ENCODE peak calls at places on chromosomes 16 and 17, in five cellular contexts. One of them, this sample, is unnamed.

GRCh38 chr16:14399397-14400284 is 230.4 kb downstream of the PARN start:
- DNase-seq in AG04449: no peak
- DNase-seq in NAMALWA: peak
- DNase-seq in NCI-H69: peak
- DNase-seq in endothelial cell: no peak
- DNase-seq in this sample: peak

GRCh38 chr16:30697264-30698138 is 1.5 kb upstream of the SRCAP start:
- DNase-seq in AG04449: no peak
- DNase-seq in NAMALWA: peak
- DNase-seq in NCI-H69: peak
- DNase-seq in endothelial cell: no peak
- DNase-seq in this sample: peak

GRCh38 chr16:29862383-29862883 is 593 bp downstream of the CDIPT start:
- DNase-seq in AG04449: no peak
- DNase-seq in NAMALWA: no peak
- DNase-seq in NCI-H69: peak
- DNase-seq in endothelial cell: peak
- DNase-seq in this sample: no peak

GRCh38 chr17:79931517-79932309 is 92.5 kb upstream of the CBX4 start:
- DNase-seq in AG04449: no peak
- DNase-seq in NAMALWA: no peak
- DNase-seq in NCI-H69: no peak
- DNase-seq in endothelial cell: no peak
- DNase-seq in this sample: no peak

GRCh38 chr16:57775661-57776469 is 26.4 kb downstream of the KIFC3 start:
- DNase-seq in AG04449: no peak
- DNase-seq in NAMALWA: peak
- DNase-seq in NCI-H69: peak
- DNase-seq in endothelial cell: peak
- DNase-seq in this sample: no peak

GRCh38 chr16:71927383-71927782 is 32.1 kb downstream of the IST1 start:
- DNase-seq in AG04449: peak
- DNase-seq in NAMALWA: no peak
- DNase-seq in NCI-H69: peak
- DNase-seq in endothelial cell: no peak
- DNase-seq in this sample: peak

GRCh38 chr16:1075546-1075945 is 3.0 kb downstream of the SSTR5 start:
- DNase-seq in AG04449: no peak
- DNase-seq in NAMALWA: no peak
- DNase-seq in NCI-H69: peak
- DNase-seq in endothelial cell: no peak
- DNase-seq in this sample: no peak

GRCh38 chr16:12744860-12745259 is 58.8 kb downstream of the CPPED1 start:
- DNase-seq in AG04449: no peak
- DNase-seq in NAMALWA: no peak
- DNase-seq in NCI-H69: no peak
- DNase-seq in endothelial cell: no peak
- DNase-seq in this sample: no peak

GRCh38 chr16:72128701-72129100 is 35.1 kb downstream of the DHX38 start:
- DNase-seq in AG04449: no peak
- DNase-seq in NAMALWA: no peak
- DNase-seq in NCI-H69: no peak
- DNase-seq in endothelial cell: no peak
- DNase-seq in this sample: no peak

GRCh38 chr17:34758747-34759146 is 179.4 kb downstream of the TMEM132E start:
- DNase-seq in AG04449: no peak
- DNase-seq in NAMALWA: no peak
- DNase-seq in NCI-H69: peak
- DNase-seq in endothelial cell: no peak
- DNase-seq in this sample: no peak

GRCh38 chr16:54199486-54200160 is 87.0 kb downstream of the IRX3 start:
- DNase-seq in AG04449: no peak
- DNase-seq in NAMALWA: no peak
- DNase-seq in NCI-H69: no peak
- DNase-seq in endothelial cell: no peak
- DNase-seq in this sample: no peak

GRCh38 chr16:4689864-4690704 is 3.3 kb upstream of the NUDT16L1 start:
- DNase-seq in AG04449: no peak
- DNase-seq in NAMALWA: no peak
- DNase-seq in NCI-H69: no peak
- DNase-seq in endothelial cell: no peak
- DNase-seq in this sample: no peak

GRCh38 chr16:24775455-24775854 is 46.0 kb downstream of the TNRC6A start:
- DNase-seq in AG04449: no peak
- DNase-seq in NAMALWA: no peak
- DNase-seq in NCI-H69: no peak
- DNase-seq in endothelial cell: no peak
- DNase-seq in this sample: no peak

GRCh38 chr17:79036609-79037008 is 12.6 kb downstream of the C1QTNF1 start:
- DNase-seq in AG04449: peak
- DNase-seq in NAMALWA: no peak
- DNase-seq in NCI-H69: no peak
- DNase-seq in endothelial cell: no peak
- DNase-seq in this sample: peak

GRCh38 chr16:9226924-9227323 is 135.5 kb downstream of the HAPSTR1 start:
- DNase-seq in AG04449: no peak
- DNase-seq in NAMALWA: no peak
- DNase-seq in NCI-H69: no peak
- DNase-seq in endothelial cell: no peak
- DNase-seq in this sample: no peak

GRCh38 chr17:83198366-83199341 is 119.2 kb downstream of the METRNL start:
- DNase-seq in AG04449: no peak
- DNase-seq in NAMALWA: no peak
- DNase-seq in NCI-H69: no peak
- DNase-seq in endothelial cell: no peak
- DNase-seq in this sample: no peak

GRCh38 chr16:89584768-89585549 is 9.4 kb downstream of the CPNE7 start:
- DNase-seq in AG04449: no peak
- DNase-seq in NAMALWA: no peak
- DNase-seq in NCI-H69: no peak
- DNase-seq in endothelial cell: no peak
- DNase-seq in this sample: no peak

GRCh38 chr17:82246365-82247174 is 17.7 kb downstream of the SLC16A3 start:
- DNase-seq in AG04449: no peak
- DNase-seq in NAMALWA: no peak
- DNase-seq in NCI-H69: peak
- DNase-seq in endothelial cell: no peak
- DNase-seq in this sample: no peak

GRCh38 chr16:50668368-50669008 is 12.6 kb downstream of the SNX20 start:
- DNase-seq in AG04449: no peak
- DNase-seq in NAMALWA: no peak
- DNase-seq in NCI-H69: peak
- DNase-seq in endothelial cell: peak
- DNase-seq in this sample: no peak

GRCh38 chr16:4140652-4141051 is 24.4 kb upstream of the ADCY9 start:
- DNase-seq in AG04449: no peak
- DNase-seq in NAMALWA: no peak
- DNase-seq in NCI-H69: peak
- DNase-seq in endothelial cell: no peak
- DNase-seq in this sample: peak

GRCh38 chr16:68590201-68590994 is 51.3 kb downstream of the ZFP90 start:
- DNase-seq in AG04449: no peak
- DNase-seq in NAMALWA: peak
- DNase-seq in NCI-H69: peak
- DNase-seq in endothelial cell: peak
- DNase-seq in this sample: no peak

GRCh38 chr16:56970934-56971767 is 9.4 kb downstream of the CETP start:
- DNase-seq in AG04449: no peak
- DNase-seq in NAMALWA: peak
- DNase-seq in NCI-H69: no peak
- DNase-seq in endothelial cell: no peak
- DNase-seq in this sample: no peak

GRCh38 chr17:75565066-75565465 is 22.5 kb upstream of the MYO15B start:
- DNase-seq in AG04449: no peak
- DNase-seq in NAMALWA: no peak
- DNase-seq in NCI-H69: no peak
- DNase-seq in endothelial cell: no peak
- DNase-seq in this sample: no peak

GRCh38 chr16:29813644-29814562 is 1.9 kb downstream of the PRRT2 start:
- DNase-seq in AG04449: no peak
- DNase-seq in NAMALWA: no peak
- DNase-seq in NCI-H69: peak
- DNase-seq in endothelial cell: no peak
- DNase-seq in this sample: no peak

GRCh38 chr17:44997733-44998520 is 29.8 kb upstream of the C1QL1 start:
- DNase-seq in AG04449: no peak
- DNase-seq in NAMALWA: no peak
- DNase-seq in NCI-H69: peak
- DNase-seq in endothelial cell: no peak
- DNase-seq in this sample: no peak

GRCh38 chr17:63275318-63275967 is 170.7 kb downstream of the CYB561 start:
- DNase-seq in AG04449: peak
- DNase-seq in NAMALWA: no peak
- DNase-seq in NCI-H69: no peak
- DNase-seq in endothelial cell: no peak
- DNase-seq in this sample: peak

GRCh38 chr17:4393806-4394205 is 27.3 kb upstream of the UBE2G1 start:
- DNase-seq in AG04449: no peak
- DNase-seq in NAMALWA: no peak
- DNase-seq in NCI-H69: no peak
- DNase-seq in endothelial cell: no peak
- DNase-seq in this sample: no peak

GRCh38 chr16:75108792-75109731 is 7.5 kb downstream of the LDHD start:
- DNase-seq in AG04449: peak
- DNase-seq in NAMALWA: peak
- DNase-seq in NCI-H69: peak
- DNase-seq in endothelial cell: no peak
- DNase-seq in this sample: peak

GRCh38 chr17:37025847-37026533 is 77.2 kb downstream of the AATF start:
- DNase-seq in AG04449: no peak
- DNase-seq in NAMALWA: no peak
- DNase-seq in NCI-H69: no peak
- DNase-seq in endothelial cell: no peak
- DNase-seq in this sample: no peak

GRCh38 chr17:74380959-74381808 is 13.9 kb downstream of the GPR142 start:
- DNase-seq in AG04449: no peak
- DNase-seq in NAMALWA: no peak
- DNase-seq in NCI-H69: peak
- DNase-seq in endothelial cell: no peak
- DNase-seq in this sample: no peak

GRCh38 chr17:27533874-27534815 is 77.9 kb downstream of the KSR1 start:
- DNase-seq in AG04449: peak
- DNase-seq in NAMALWA: no peak
- DNase-seq in NCI-H69: peak
- DNase-seq in endothelial cell: no peak
- DNase-seq in this sample: peak

GRCh38 chr17:37259030-37259735 is 116.6 kb upstream of the C17orf78 start:
- DNase-seq in AG04449: no peak
- DNase-seq in NAMALWA: no peak
- DNase-seq in NCI-H69: no peak
- DNase-seq in endothelial cell: no peak
- DNase-seq in this sample: peak

GRCh38 chr17:80017226-80018010 is 18.3 kb downstream of the TBC1D16 start:
- DNase-seq in AG04449: no peak
- DNase-seq in NAMALWA: no peak
- DNase-seq in NCI-H69: no peak
- DNase-seq in endothelial cell: no peak
- DNase-seq in this sample: no peak

GRCh38 chr16:84720180-84720579 is 20.4 kb downstream of the USP10 start:
- DNase-seq in AG04449: no peak
- DNase-seq in NAMALWA: no peak
- DNase-seq in NCI-H69: peak
- DNase-seq in endothelial cell: no peak
- DNase-seq in this sample: no peak

GRCh38 chr17:48678141-48678971 is 44.0 kb downstream of the PRAC1 start:
- DNase-seq in AG04449: no peak
- DNase-seq in NAMALWA: peak
- DNase-seq in NCI-H69: peak
- DNase-seq in endothelial cell: peak
- DNase-seq in this sample: peak

GRCh38 chr16:68445458-68445857 is 2.9 kb downstream of the SMPD3 start:
- DNase-seq in AG04449: no peak
- DNase-seq in NAMALWA: peak
- DNase-seq in NCI-H69: peak
- DNase-seq in endothelial cell: peak
- DNase-seq in this sample: no peak

This sample was measured in kidney epithelial cell.